ENCODE peak calls at places on chromosomes 7 and 10, in four cellular contexts. Z, Y, V and H are unnamed samples.

GRCh38 chr7:116497708-116498107 is 1.8 kb upstream of the CAV2 start:
- DNase-seq in Z (no peak), Y (no peak), V (no peak), H (no peak)

GRCh38 chr10:128854965-128855364 is 612.1 kb upstream of the MGMT start:
- DNase-seq in Z (no peak), Y (no peak), V (no peak), H (peak; percentile 19)

GRCh38 chr7:142811154-142811737 is 40.5 kb downstream of the PRSS2 start:
- DNase-seq in Z (peak; percentile 39), Y (no peak), V (no peak), H (peak; percentile 93)

GRCh38 chr7:155725073-155725346 is 80.5 kb downstream of the RBM33 start:
- DNase-seq in Z (no peak), Y (no peak), V (no peak), H (no peak)

GRCh38 chr10:1093696-1094095 is 37.5 kb downstream of the WDR37 start:
- DNase-seq in Z (no peak), Y (no peak), V (no peak), H (no peak)

GRCh38 chr7:81704595-81704994 is 65.3 kb downstream of the HGF start:
- DNase-seq in Z (no peak), Y (no peak), V (no peak), H (no peak)

GRCh38 chr10:25261571-25261970 is 86.8 kb downstream of the GPR158 start:
- DNase-seq in Z (no peak), Y (no peak), V (no peak), H (no peak)

GRCh38 chr10:12252882-12253546 is 57.0 kb downstream of the CDC123 start:
- DNase-seq in Z (no peak), Y (no peak), V (no peak), H (peak; percentile 80)

GRCh38 chr7:70032673-70033072 is 434.4 kb downstream of the AUTS2 start:
- DNase-seq in Z (no peak), Y (no peak), V (no peak), H (no peak)

GRCh38 chr10:49169776-49170175 is 18.4 kb downstream of the TMEM273 start:
- DNase-seq in Z (no peak), Y (no peak), V (no peak), H (no peak)

GRCh38 chr10:10508241-10508640 is 509.4 kb upstream of the CELF2 start:
- DNase-seq in Z (no peak), Y (no peak), V (no peak), H (no peak)

GRCh38 chr7:66164356-66164755 is 40.8 kb upstream of the TPST1 start:
- DNase-seq in Z (no peak), Y (no peak), V (no peak), H (no peak)

GRCh38 chr10:1195828-1196227 is 139.6 kb downstream of the WDR37 start:
- DNase-seq in Z (no peak), Y (no peak), V (no peak), H (peak; percentile 55)

GRCh38 chr10:49237985-49238384 is 49.8 kb upstream of the TMEM273 start:
- DNase-seq in Z (no peak), Y (no peak), V (no peak), H (peak; percentile 6)

GRCh38 chr10:62046522-62047239 is 145.2 kb downstream of the ARID5B start:
- DNase-seq in Z (no peak), Y (peak; percentile 55), V (no peak), H (no peak)

GRCh38 chr10:1403508-1404230 is 333.7 kb downstream of the ADARB2 start:
- DNase-seq in Z (no peak), Y (no peak), V (no peak), H (peak; percentile 51)

GRCh38 chr7:100614308-100614861 is 2.0 kb downstream of the MOSPD3 start:
- DNase-seq in Z (no peak), Y (no peak), V (no peak), H (no peak)

GRCh38 chr10:22251751-22252285 is 34.0 kb upstream of the EBLN1 start:
- DNase-seq in Z (no peak), Y (no peak), V (no peak), H (peak; percentile 65)

GRCh38 chr7:46557295-46557711 is 636.2 kb upstream of the IGFBP3 start:
- DNase-seq in Z (no peak), Y (no peak), V (no peak), H (no peak)

GRCh38 chr10:21292763-21293517 is 232.5 kb downstream of the SKIDA1 start:
- DNase-seq in Z (peak; percentile 95), Y (no peak), V (no peak), H (peak; percentile 91)

GRCh38 chr7:128167316-128167691 is 73.8 kb upstream of the LEP start:
- DNase-seq in Z (no peak), Y (no peak), V (no peak), H (peak; percentile 72)

GRCh38 chr7:10889266-10889898 is 84.3 kb upstream of the PHF14 start:
- DNase-seq in Z (peak; percentile 48), Y (no peak), V (peak; percentile 41), H (peak; percentile 77)

GRCh38 chr7:135480966-135481599 is 28.8 kb downstream of the CNOT4 start:
- DNase-seq in Z (no peak), Y (no peak), V (no peak), H (no peak)

GRCh38 chr7:139016931-139017511 is 18.8 kb downstream of the ZC3HAV1L start:
- DNase-seq in Z (peak; percentile 54), Y (no peak), V (no peak), H (peak; percentile 79)

GRCh38 chr7:158366346-158366745 is 221.3 kb downstream of the PTPRN2 start:
- DNase-seq in Z (no peak), Y (no peak), V (no peak), H (no peak)

GRCh38 chr7:47786557-47787248 is 161.6 kb downstream of the PKD1L1 start:
- DNase-seq in Z (peak; percentile 91), Y (no peak), V (peak; percentile 57), H (peak; percentile 34)
- H3K4me2 ChIP-seq in Z (peak overlapping the region; percentile 75), Y (no peak overlapping the region), V (no peak overlapping the region), H (no peak overlapping the region)

GRCh38 chr10:113159563-113159962 is 209.5 kb downstream of the TCF7L2 start:
- DNase-seq in Z (no peak), Y (no peak), V (no peak), H (no peak)

GRCh38 chr10:113151178-113151577 is 201.1 kb downstream of the TCF7L2 start:
- DNase-seq in Z (no peak), Y (no peak), V (no peak), H (no peak)

GRCh38 chr10:113158183-113158582 is 208.1 kb downstream of the TCF7L2 start:
- DNase-seq in Z (no peak), Y (no peak), V (no peak), H (peak; percentile 41)

GRCh38 chr10:113148899-113149298 is 198.9 kb downstream of the TCF7L2 start:
- DNase-seq in Z (no peak), Y (no peak), V (no peak), H (no peak)

GRCh38 chr10:113153493-113154127 is 203.6 kb downstream of the TCF7L2 start:
- DNase-seq in Z (no peak), Y (no peak), V (no peak), H (no peak)
- TF ChIP-seq POLR2AphosphoS5 in Z (no peak), Y (no peak), V (no peak), H (no peak)

GRCh38 chr7:33722383-33723096 is 182.8 kb upstream of the BMPER start:
- DNase-seq in Z (peak; percentile 29), Y (no peak), V (no peak), H (no peak)
- H3K4me2 ChIP-seq in Z (peak overlapping the region; percentile 63), Y (no peak overlapping the region), V (no peak overlapping the region), H (no peak overlapping the region)

DNA sequence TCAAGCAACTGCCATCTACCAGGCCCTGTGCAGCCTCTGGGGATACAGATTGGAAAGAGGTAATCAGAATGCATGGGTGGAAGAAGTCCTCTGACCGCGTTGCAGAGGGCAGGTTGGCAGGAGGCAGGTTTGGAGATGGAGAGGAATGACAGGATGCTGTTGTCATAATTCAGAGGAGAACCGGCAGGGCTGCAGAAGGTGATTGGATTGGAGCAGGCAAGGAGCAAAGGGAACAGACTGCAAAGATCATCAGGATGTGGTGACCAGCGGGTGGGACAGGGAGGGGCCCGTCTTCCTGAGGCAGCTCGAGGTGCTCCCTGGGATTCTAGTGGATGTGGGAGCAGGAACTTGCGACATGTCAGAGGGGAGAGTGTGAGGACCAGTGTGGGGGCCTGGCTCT is 78.6 kb upstream of the PPIF start:
- DNase-seq in Z (no peak), Y (no peak), V (no peak), H (no peak)
- TF ChIP-seq POLR2AphosphoS5 in Z (no peak), Y (no peak), V (no peak), H (no peak)

GRCh38 chr7:137981668-137982067 is 20.2 kb downstream of the CREB3L2 start:
- DNase-seq in Z (no peak), Y (peak; percentile 79), V (no peak), H (no peak)
- H3K4me2 ChIP-seq in Z (peak overlapping the region; percentile 5), Y (peak overlapping the region; percentile 96), V (no peak overlapping the region), H (no peak overlapping the region)

DNA sequence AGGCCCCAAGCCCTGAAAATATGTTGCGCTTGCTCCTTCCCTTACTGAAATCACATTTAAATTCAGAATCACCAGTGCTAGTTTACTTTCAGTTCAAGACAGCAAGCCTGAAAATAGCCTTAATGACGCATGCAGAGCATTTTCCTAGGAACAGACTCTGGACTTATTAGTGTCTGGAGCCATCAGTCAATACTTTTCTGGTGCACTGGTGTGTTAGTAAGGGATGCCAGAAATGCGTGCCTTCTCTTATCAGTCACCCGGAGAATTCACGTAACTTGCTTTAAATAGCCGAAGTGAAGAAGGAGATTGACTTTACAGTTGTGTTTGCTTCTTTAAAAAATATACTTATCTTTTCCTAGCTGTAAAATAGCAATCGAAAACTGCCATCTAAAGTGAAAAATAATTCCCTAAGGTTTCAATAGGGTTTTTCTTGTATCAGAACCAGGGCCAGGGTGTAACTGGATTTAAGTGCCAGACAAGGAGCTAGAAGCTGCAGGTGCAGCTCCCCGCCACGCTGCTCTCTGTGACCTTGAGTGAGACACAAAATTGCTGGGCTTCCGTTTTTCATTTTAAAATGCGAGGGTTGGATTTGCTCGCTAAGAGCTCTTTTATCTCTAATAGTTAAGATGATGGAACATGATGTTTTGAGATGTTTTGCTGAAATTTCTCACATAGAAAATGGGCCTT is 177.8 kb downstream of the NSUN6 start:
- DNase-seq in Z (no peak), Y (no peak), V (no peak), H (no peak)
- TF ChIP-seq POLR2AphosphoS5 in Z (no peak), Y (no peak), V (no peak), H (no peak)

GRCh38 chr10:7572435-7572834 is 94.3 kb downstream of the ITIH5 start:
- DNase-seq in Z (no peak), Y (no peak), V (no peak), H (no peak)
- H3K4me2 ChIP-seq in Z (no peak overlapping the region), Y (no peak overlapping the region), V (no peak overlapping the region), H (no peak overlapping the region)

GRCh38 chr7:25863727-25864116 is 288.3 kb upstream of the NFE2L3 start:
- DNase-seq in Z (no peak), Y (no peak), V (no peak), H (no peak)

GRCh38 chr7:25861704-25862253 is 290.2 kb upstream of the NFE2L3 start:
- DNase-seq in Z (no peak), Y (no peak), V (no peak), H (no peak)

GRCh38 chr7:25862993-25863726 is 288.8 kb upstream of the NFE2L3 start:
- DNase-seq in Z (no peak), Y (no peak), V (no peak), H (no peak)

GRCh38 chr7:25860882-25861228 is 291.1 kb upstream of the NFE2L3 start:
- DNase-seq in Z (no peak), Y (no peak), V (no peak), H (no peak)

GRCh38 chr7:25862254-25862992 is 289.6 kb upstream of the NFE2L3 start:
- DNase-seq in Z (peak; percentile 100), Y (peak; percentile 95), V (peak; percentile 100), H (peak; percentile 100)
- TF ChIP-seq POLR2AphosphoS5 in Z (no peak), Y (no peak), V (no peak), H (no peak)

GRCh38 chr7:30845426-30846135 is 66.1 kb upstream of the AQP1 start:
- DNase-seq in Z (no peak), Y (no peak), V (no peak), H (no peak)
- H3K4me2 ChIP-seq in Z (peak overlapping the region; percentile 21), Y (no peak overlapping the region), V (no peak overlapping the region), H (no peak overlapping the region)